ENCODE peak calls at places on chromosome 18, in seven cellular contexts. S, T, E, U, R, X and H are unnamed samples.

GRCh38 chr18:50388988-50389387 is 14.1 kb downstream of the SKA1 start:
- DNase-seq in S (no peak), T (no peak), E (no peak), U (no peak), R (no peak), X (no peak), H (no peak)

GRCh38 chr18:68826111-68826510 is 28.2 kb downstream of the CCDC102B start:
- DNase-seq in S (no peak), T (no peak), E (no peak), U (no peak), R (no peak), X (no peak), H (no peak)

GRCh38 chr18:34942975-34943374 is 98.2 kb upstream of the MAPRE2 start:
- DNase-seq in S (no peak), T (no peak), E (no peak), U (no peak), R (peak), X (no peak), H (no peak)

GRCh38 chr18:63322908-63323634 is 3.5 kb upstream of the BCL2 start:
- DNase-seq in S (peak), T (no peak), E (peak), U (no peak), R (peak), X (peak), H (peak)

GRCh38 chr18:79566841-79567370 is 112.7 kb upstream of the CTDP1 start:
- DNase-seq in S (no peak), T (no peak), E (no peak), U (no peak), R (no peak), X (no peak), H (no peak)

GRCh38 chr18:12599543-12599942 is 58.4 kb downstream of the SPIRE1 start:
- DNase-seq in S (no peak), T (no peak), E (no peak), U (no peak), R (peak), X (no peak), H (no peak)

GRCh38 chr18:3810271-3810670 is 360.3 kb downstream of the TGIF1 start:
- DNase-seq in S (no peak), T (no peak), E (no peak), U (no peak), R (no peak), X (no peak), H (no peak)

GRCh38 chr18:71849407-71849806 is 694.7 kb downstream of the CBLN2 start:
- DNase-seq in S (no peak), T (no peak), E (peak), U (no peak), R (no peak), X (no peak), H (no peak)

GRCh38 chr18:10953672-10954071 is 195.7 kb downstream of the PIEZO2 start:
- DNase-seq in S (no peak), T (no peak), E (no peak), U (no peak), R (no peak), X (no peak), H (no peak)

GRCh38 chr18:27860011-27860410 is 316.9 kb downstream of the CDH2 start:
- DNase-seq in S (no peak), T (no peak), E (peak), U (no peak), R (no peak), X (no peak), H (no peak)

GRCh38 chr18:10139783-10140410 is 226.1 kb downstream of the VAPA start:
- DNase-seq in S (no peak), T (no peak), E (peak), U (no peak), R (peak), X (no peak), H (no peak)

GRCh38 chr18:22453337-22453736 is 35.6 kb upstream of the CTAGE1 start:
- DNase-seq in S (no peak), T (no peak), E (no peak), U (no peak), R (no peak), X (no peak), H (no peak)

GRCh38 chr18:3380384-3380961 is 69.5 kb upstream of the TGIF1 start:
- DNase-seq in S (no peak), T (peak), E (peak), U (no peak), R (peak), X (no peak), H (peak)

GRCh38 chr18:72058851-72059250 is 485.3 kb downstream of the CBLN2 start:
- DNase-seq in S (no peak), T (no peak), E (no peak), U (no peak), R (no peak), X (no peak), H (no peak)

GRCh38 chr18:76494541-76495403 is at the start of gene ZNF516:
- DNase-seq in S (peak), T (no peak), E (no peak), U (no peak), R (peak), X (no peak), H (no peak)

GRCh38 chr18:64178860-64179259 is 30.0 kb upstream of the LINC00305 start:
- DNase-seq in S (no peak), T (no peak), E (no peak), U (no peak), R (no peak), X (no peak), H (no peak)

GRCh38 chr18:23963443-23964185 is 50.9 kb upstream of the TTC39C start:
- DNase-seq in S (no peak), T (no peak), E (no peak), U (no peak), R (peak), X (no peak), H (no peak)

GRCh38 chr18:37900281-37900680 is 334.7 kb upstream of the CELF4 start:
- DNase-seq in S (no peak), T (no peak), E (no peak), U (no peak), R (no peak), X (no peak), H (no peak)

GRCh38 chr18:49400398-49401072 is 59.9 kb downstream of the DYM start:
- DNase-seq in S (no peak), T (no peak), E (no peak), U (no peak), R (peak), X (no peak), H (no peak)

GRCh38 chr18:7758764-7759163 is 191.6 kb downstream of the PTPRM start:
- DNase-seq in S (no peak), T (no peak), E (no peak), U (no peak), R (no peak), X (no peak), H (no peak)

GRCh38 chr18:6591491-6591890 is 138.0 kb upstream of the ARHGAP28 start:
- DNase-seq in S (no peak), T (peak), E (no peak), U (no peak), R (peak), X (no peak), H (no peak)

GRCh38 chr18:44731160-44731865 is 50.6 kb downstream of the SETBP1 start:
- DNase-seq in S (no peak), T (no peak), E (no peak), U (no peak), R (no peak), X (no peak), H (no peak)

GRCh38 chr18:57708288-57708687 is 86.7 kb upstream of the NARS1 start:
- DNase-seq in S (no peak), T (no peak), E (no peak), U (no peak), R (no peak), X (no peak), H (no peak)

GRCh38 chr18:80109676-80110078 is 615 bp downstream of the ADNP2 start:
- DNase-seq in S (no peak), T (no peak), E (peak), U (no peak), R (peak), X (no peak), H (no peak)

GRCh38 chr18:48833701-48834394 is 116.9 kb downstream of the SMAD7 start:
- DNase-seq in S (peak), T (no peak), E (peak), U (no peak), R (no peak), X (no peak), H (peak)

GRCh38 chr18:75497576-75497975 is 70.1 kb upstream of the SMIM21 start:
- DNase-seq in S (no peak), T (no peak), E (peak), U (no peak), R (no peak), X (no peak), H (no peak)